ENCODE peak calls at places on chromosomes 4 and X, in nine cellular contexts. V, P, L, Y, J, M, D, B and R are unnamed samples. For H3K4me1 and H3K27me3, the result is how much of the 10 kb centered on the place peaks cover.

GRCh38 chr4:156662921-156663320 is 308.7 kb downstream of the PDGFC start:
- DNase-seq in M (no peak), V (no peak), D (no peak), P (no peak), B (no peak), Y (no peak), L (no peak), J (no peak), R (no peak)

GRCh38 chr4:14581741-14582140 is 420.5 kb upstream of the CPEB2 start:
- DNase-seq in L (no peak), P (no peak), D (no peak), Y (no peak), B (no peak), V (no peak), M (no peak), J (no peak), R (no peak)

GRCh38 chr4:8090312-8090711 is 68.3 kb downstream of the ABLIM2 start:
- DNase-seq in B (peak), D (peak), M (peak), V (no peak), L (peak), P (peak), J (no peak), Y (no peak), R (no peak)

GRCh38 chr4:185265942-185266341 is 56.5 kb downstream of the SNX25 start:
- DNase-seq in M (peak), J (no peak), L (no peak), B (no peak), V (no peak), Y (no peak), P (no peak), D (no peak), R (no peak)

GRCh38 chrX:108312938-108313337 is 125.3 kb downstream of the COL4A6 start:
- DNase-seq in V (no peak), B (peak), P (peak), D (no peak), J (no peak), M (peak), L (no peak), Y (peak), R (no peak)

GRCh38 chr4:84243685-84244084 is 255.4 kb downstream of the NKX6-1 start:
- DNase-seq in P (no peak), D (no peak), B (no peak), Y (no peak), V (no peak), M (no peak), J (no peak), L (no peak), R (no peak)

GRCh38 chrX:13219990-13220764 is 99.7 kb downstream of the ATXN3L start:
- DNase-seq in P (no peak), D (no peak), Y (no peak), J (no peak), B (no peak), V (no peak), L (no peak), M (peak), R (no peak)

GRCh38 chrX:2680486-2681348 is 10.4 kb upstream of the CD99 start:
- DNase-seq in L (no peak), J (no peak), P (no peak), D (no peak), B (no peak), Y (no peak), M (no peak), V (no peak), R (no peak)

GRCh38 chrX:17977696-17978095 is 116.6 kb upstream of the RAI2 start:
- DNase-seq in V (no peak), Y (no peak), L (no peak), J (no peak), B (no peak), M (no peak), P (no peak), D (no peak), R (no peak)

GRCh38 chr4:153152453-153153338 is 51.5 kb upstream of the TRIM2 start:
- DNase-seq in J (no peak), B (peak), V (peak), P (peak), M (peak), D (peak), L (peak), Y (no peak), R (peak)

GRCh38 chr4:24368801-24369200 is 215.6 kb downstream of the DHX15 start:
- DNase-seq in B (no peak), D (no peak), P (no peak), V (no peak), J (no peak), L (no peak), M (no peak), Y (no peak), R (no peak)

GRCh38 chrX:40012039-40012799 is 85.5 kb downstream of the BCOR start:
- DNase-seq in M (peak), D (no peak), Y (peak), J (peak), L (peak), B (peak), V (no peak), P (peak), R (peak)

GRCh38 chrX:40009890-40010289 is 87.9 kb downstream of the BCOR start:
- DNase-seq in M (no peak), L (no peak), V (no peak), J (no peak), B (no peak), P (no peak), D (no peak), Y (no peak), R (no peak)

GRCh38 chrX:40012800-40013682 is 84.7 kb downstream of the BCOR start:
- DNase-seq in J (peak), Y (peak), V (peak), M (peak), P (peak), L (peak), D (peak), B (peak), R (peak)

GRCh38 chrX:40010550-40011364 is 87.0 kb downstream of the BCOR start:
- DNase-seq in J (no peak), Y (no peak), V (no peak), P (no peak), B (no peak), M (no peak), D (peak), L (no peak), R (no peak)

GRCh38 chrX:40011483-40012038 is 86.2 kb downstream of the BCOR start:
- DNase-seq in Y (no peak), B (no peak), V (no peak), D (no peak), L (no peak), P (no peak), J (no peak), M (no peak), R (no peak)
- H3K4me1 ChIP-seq in Y (under half), B (under half), V (under half), D (under half), L (under half), P (under half), J (half or more), M (under half), R (under half)

GRCh38 chrX:129754266-129755024 is 15.7 kb downstream of the XPNPEP2 start:
- DNase-seq in M (no peak), V (no peak), J (no peak), P (peak), B (no peak), Y (no peak), L (no peak), D (no peak), R (no peak)
- H3K4me3 ChIP-seq in M (no peak), V (no peak), J (no peak), P (no peak), B (no peak), Y (no peak), L (no peak), D (no peak), R (no peak)

GRCh38 chr4:55636622-55636999 is 513 bp upstream of the NMU start:
- DNase-seq in B (no peak), Y (no peak), M (no peak), L (no peak), D (no peak), V (no peak), P (no peak), J (no peak), R (no peak)

GRCh38 chr4:55635282-55635681 is 816 bp downstream of the NMU start:
- DNase-seq in D (no peak), L (no peak), V (no peak), P (no peak), M (no peak), Y (no peak), B (no peak), J (no peak), R (no peak)

GRCh38 chr4:55633903-55634302 is 2.2 kb downstream of the NMU start:
- DNase-seq in Y (no peak), D (no peak), L (no peak), J (no peak), P (no peak), V (no peak), M (no peak), B (no peak), R (no peak)

GRCh38 chr4:55635760-55636621 is at the start of gene NMU:
- DNase-seq in L (peak), D (peak), B (peak), Y (no peak), V (no peak), P (peak), J (peak), M (no peak), R (no peak)

DNA sequence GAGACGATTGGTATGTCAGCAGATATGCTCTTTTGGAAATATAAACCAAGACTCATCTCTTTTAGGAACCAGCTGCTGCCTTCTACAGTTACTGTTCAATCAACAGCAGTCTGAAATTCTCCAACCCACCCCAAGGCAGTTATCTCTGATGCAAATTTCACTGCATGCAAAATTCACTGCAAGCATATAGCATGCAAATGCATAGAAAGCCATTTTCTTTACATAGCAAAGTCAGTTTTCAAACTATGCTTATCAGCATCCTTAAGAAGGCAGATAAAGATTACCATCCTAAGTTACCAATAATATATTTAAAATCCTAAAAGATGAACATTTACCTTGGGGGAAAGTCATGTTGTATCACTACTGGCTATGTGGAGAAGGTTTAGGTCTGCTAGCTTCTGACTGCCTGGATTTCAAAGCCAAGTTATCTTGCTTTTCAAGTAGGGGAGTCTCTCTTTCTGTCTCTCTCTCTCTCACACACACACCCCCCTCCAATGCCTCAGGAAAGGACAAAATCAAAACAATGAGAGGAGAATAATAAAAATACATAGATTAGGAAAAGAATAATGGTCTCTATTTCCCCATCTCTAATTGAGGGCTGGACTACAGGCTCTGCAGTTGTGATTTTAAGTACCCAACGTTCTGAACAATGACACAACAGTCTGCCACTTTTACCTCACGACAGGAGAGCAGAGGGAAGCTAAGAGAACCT is 1.5 kb downstream of the NMU start:
- DNase-seq in Y (no peak), D (no peak), J (no peak), M (no peak), V (no peak), B (no peak), P (no peak), L (no peak), R (no peak)
- H3K27me3 ChIP-seq in Y (under half), D (under half), J (under half), M (under half), V (under half), B (under half), P (under half), L (under half), R (under half)

GRCh38 chr4:112343330-112343729 is 46.2 kb downstream of the ALPK1 start:
- DNase-seq in M (no peak), P (no peak), B (no peak), L (no peak), V (no peak), Y (no peak), D (no peak), J (no peak), R (no peak)
- H3K4me1 ChIP-seq in M (under half), P (under half), B (under half), L (under half), V (under half), Y (under half), D (under half), J (under half), R (under half)

DNA sequence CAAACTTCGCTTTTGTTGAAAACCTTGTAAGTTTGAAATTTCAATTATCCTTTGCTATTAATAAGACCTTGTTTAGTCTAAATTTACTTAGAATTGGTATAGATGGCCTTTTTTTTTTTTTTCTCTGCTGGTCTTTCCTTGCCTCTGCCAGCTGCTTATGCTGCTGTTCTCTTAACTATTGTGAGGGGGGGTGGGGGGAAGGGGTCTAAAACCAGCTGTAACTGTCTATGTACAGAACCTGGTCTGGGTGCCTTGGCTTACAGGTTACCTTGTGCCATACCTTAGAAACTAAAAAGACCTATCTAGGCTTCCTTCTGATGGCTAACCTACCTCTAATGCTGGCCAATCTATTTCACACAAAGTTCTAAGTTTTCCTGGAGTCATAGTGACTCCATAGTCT is 1.0 kb downstream of the UGT2B17 start:
- DNase-seq in P (no peak), D (no peak), L (no peak), V (no peak), Y (no peak), B (no peak), M (no peak), J (no peak), R (no peak)
- H3K4me3 ChIP-seq in P (no peak), D (no peak), L (no peak), V (no peak), Y (no peak), B (no peak), M (no peak), J (no peak), R (no peak)

GRCh38 chr4:3716034-3716875 is 49.9 kb upstream of the ADRA2C start:
- DNase-seq in L (no peak), J (peak), D (peak), Y (no peak), M (no peak), V (no peak), B (peak), P (no peak), R (no peak)

GRCh38 chr4:3714642-3715001 is 51.6 kb upstream of the ADRA2C start:
- DNase-seq in L (no peak), B (no peak), J (no peak), M (no peak), P (no peak), D (no peak), Y (no peak), V (no peak), R (no peak)

GRCh38 chr4:3716876-3717235 is 49.3 kb upstream of the ADRA2C start:
- DNase-seq in V (no peak), D (no peak), Y (no peak), B (peak), M (no peak), J (peak), P (no peak), L (no peak), R (no peak)

GRCh38 chr4:3713817-3714641 is 52.2 kb upstream of the ADRA2C start:
- DNase-seq in M (no peak), V (no peak), L (no peak), B (peak), D (peak), P (no peak), Y (no peak), J (peak), R (no peak)

GRCh38 chr4:3715251-3716033 is 50.7 kb upstream of the ADRA2C start:
- DNase-seq in M (no peak), J (peak), B (peak), D (no peak), V (no peak), Y (no peak), L (no peak), P (no peak), R (no peak)
- H3K27me3 ChIP-seq in M (under half), J (under half), B (under half), D (under half), V (under half), Y (under half), L (under half), P (under half), R (under half)

GRCh38 chr4:16192067-16192466 is 34.2 kb downstream of the TAPT1 start:
- DNase-seq in M (no peak), P (peak), Y (no peak), D (no peak), B (no peak), J (no peak), L (no peak), V (no peak), R (no peak)

GRCh38 chr4:16195209-16195608 is 31.1 kb downstream of the TAPT1 start:
- DNase-seq in B (no peak), J (no peak), L (no peak), Y (no peak), D (no peak), P (no peak), V (no peak), M (no peak), R (no peak)

GRCh38 chr4:16196482-16197393 is 29.5 kb downstream of the TAPT1 start:
- DNase-seq in M (peak), L (peak), P (peak), D (no peak), J (no peak), V (no peak), Y (no peak), B (no peak), R (no peak)

GRCh38 chr4:16192631-16193483 is 33.4 kb downstream of the TAPT1 start:
- DNase-seq in L (no peak), J (no peak), B (no peak), Y (no peak), V (no peak), M (no peak), P (peak), D (no peak), R (no peak)

GRCh38 chr4:16194199-16194598 is 32.1 kb downstream of the TAPT1 start:
- DNase-seq in P (no peak), J (no peak), L (no peak), D (no peak), B (no peak), Y (no peak), V (no peak), M (peak), R (no peak)
- H3K4me1 ChIP-seq in P (under half), J (under half), L (under half), D (under half), B (under half), Y (under half), V (under half), M (under half), R (under half)